ENCODE peak calls at places on chromosomes 1 and 21, in eight cellular contexts. I is ELR; R is SIG-M5; Z is activated naive CD4-positive, alpha-beta T cell treated with Interleukin-2 at 50 U/mL for 16 hours; T is NCI-H2107; J is glutamatergic neuron; K is HCT116; C is nephron progenitor cell. L is an unnamed sample.
A peak's percentile ranks its signal among the peaks of the same experiment; 100 is the strongest.

GRCh38 chr1:52365091-52365745 is 787 bp downstream of the CC2D1B start:
- DNase-seq in I (peak; percentile 89), R (no peak), Z (peak; percentile 22), T (peak; percentile 47), J (peak; percentile 36), K (no peak), C (peak; percentile 29), L (no peak)

GRCh38 chr1:11880181-11880575 is 21.4 kb upstream of the NPPB start:
- DNase-seq in I (no peak), R (no peak), Z (no peak), T (no peak), J (no peak), K (no peak), C (no peak), L (no peak)

GRCh38 chr1:55636691-55637090 is 421.5 kb upstream of the USP24 start:
- DNase-seq in I (peak; percentile 69), R (no peak), Z (no peak), T (no peak), J (no peak), K (no peak), C (no peak), L (no peak)

GRCh38 chr1:54615531-54616245 is 7.6 kb downstream of the FAM151A start:
- DNase-seq in I (no peak), R (no peak), Z (no peak), T (no peak), J (no peak), K (no peak), C (no peak), L (no peak)

GRCh38 chr1:39142394-39143060 is 62.0 kb upstream of the MACF1 start:
- DNase-seq in I (no peak), R (no peak), Z (no peak), T (peak; percentile 100), J (no peak), K (peak; percentile 32), C (no peak), L (no peak)

GRCh38 chr21:28160378-28160777 is 832.3 kb downstream of the LTN1 start:
- DNase-seq in I (no peak), R (no peak), Z (no peak), T (no peak), J (no peak), K (no peak), C (no peak), L (no peak)

GRCh38 chr1:24484208-24484607 is 18.4 kb upstream of the RCAN3 start:
- DNase-seq in I (no peak), R (no peak), Z (no peak), T (no peak), J (no peak), K (no peak), C (no peak), L (no peak)

GRCh38 chr1:65958561-65959350 is 166.1 kb downstream of the PDE4B start:
- DNase-seq in I (peak; percentile 70), R (no peak), Z (no peak), T (peak; percentile 11), J (no peak), K (peak; percentile 44), C (peak; percentile 29), L (no peak)

GRCh38 chr1:182811975-182812727 is 22.6 kb downstream of the NPL start:
- DNase-seq in I (no peak), R (no peak), Z (no peak), T (no peak), J (no peak), K (no peak), C (no peak), L (no peak)

GRCh38 chr21:39314155-39315027 is 959 bp upstream of the BRWD1 start:
- DNase-seq in I (peak; percentile 81), R (no peak), Z (peak; percentile 45), T (peak; percentile 21), J (no peak), K (no peak), C (peak; percentile 61), L (no peak)

GRCh38 chr1:230896719-230897118 is 28.4 kb upstream of the C1orf198 start:
- DNase-seq in I (no peak), R (no peak), Z (no peak), T (no peak), J (no peak), K (no peak), C (no peak), L (no peak)

GRCh38 chr1:30900486-30900885 is 8.1 kb downstream of the SDC3 start:
- DNase-seq in I (no peak), R (no peak), Z (no peak), T (no peak), J (no peak), K (no peak), C (no peak), L (no peak)

GRCh38 chr1:2108877-2109580 is 58.8 kb downstream of the PRKCZ start:
- DNase-seq in I (no peak), R (no peak), Z (no peak), T (no peak), J (no peak), K (no peak), C (no peak), L (no peak)

GRCh38 chr1:15008783-15009709 is 144.5 kb upstream of the TMEM51 start:
- DNase-seq in I (no peak), R (no peak), Z (no peak), T (no peak), J (no peak), K (no peak), C (no peak), L (no peak)

GRCh38 chr21:40587786-40588353 is 259.1 kb downstream of the DSCAM start:
- DNase-seq in I (peak; percentile 0), R (no peak), Z (no peak), T (no peak), J (no peak), K (no peak), C (no peak), L (no peak)

GRCh38 chr1:74343191-74343590 is 108.0 kb downstream of the TNNI3K start:
- DNase-seq in I (no peak), R (no peak), Z (no peak), T (no peak), J (peak; percentile 87), K (no peak), C (peak; percentile 6), L (no peak)

GRCh38 chr1:43763497-43763973 is 56.2 kb downstream of the ST3GAL3 start:
- DNase-seq in I (peak; percentile 87), R (no peak), Z (peak; percentile 19), T (peak; percentile 84), J (peak; percentile 46), K (peak; percentile 87), C (peak; percentile 53), L (no peak)

GRCh38 chr1:85462931-85463665 is 1.9 kb downstream of the DDAH1 start:
- DNase-seq in I (no peak), R (no peak), Z (no peak), T (no peak), J (no peak), K (no peak), C (no peak), L (no peak)

GRCh38 chr21:40049031-40049958 is 182.1 kb downstream of the PCP4 start:
- DNase-seq in I (peak; percentile 17), R (no peak), Z (no peak), T (peak; percentile 65), J (no peak), K (no peak), C (no peak), L (no peak)

GRCh38 chr1:19620786-19621185 is 23.3 kb upstream of the NBL1 start:
- DNase-seq in I (no peak), R (no peak), Z (no peak), T (no peak), J (no peak), K (no peak), C (no peak), L (no peak)

GRCh38 chr1:86872086-86872485 is 41.8 kb downstream of the SELENOF start:
- DNase-seq in I (peak; percentile 17), R (no peak), Z (no peak), T (no peak), J (no peak), K (no peak), C (no peak), L (no peak)

GRCh38 chr21:29187939-29188338 is 57.5 kb downstream of the MAP3K7CL start:
- DNase-seq in I (peak; percentile 94), R (no peak), Z (no peak), T (no peak), J (no peak), K (peak; percentile 59), C (no peak), L (no peak)

GRCh38 chr1:57378564-57378963 is 45.3 kb downstream of the DAB1 start:
- DNase-seq in I (no peak), R (no peak), Z (no peak), T (no peak), J (no peak), K (no peak), C (no peak), L (no peak)

GRCh38 chr1:32361308-32361673 is 994 bp downstream of the FAM229A start:
- DNase-seq in I (no peak), R (no peak), Z (no peak), T (no peak), J (no peak), K (no peak), C (no peak), L (no peak)

GRCh38 chr1:154182342-154183044 is 9.4 kb downstream of the TPM3 start:
- DNase-seq in I (peak; percentile 85), R (peak; percentile 94), Z (peak; percentile 80), T (no peak), J (peak; percentile 62), K (peak; percentile 22), C (peak; percentile 56), L (peak; percentile 93)

GRCh38 chr1:223202376-223202775 is 59.3 kb upstream of the TLR5 start:
- DNase-seq in I (no peak), R (no peak), Z (no peak), T (no peak), J (no peak), K (no peak), C (no peak), L (no peak)

L was measured in mesenteric fat pad.